ENCODE peak calls at places on chromosomes 16 and 17, in eight cellular contexts. X is stomach, U is HCT116, E is small intestine, T is tibial artery, A is uterus, S is GM23248, K is thoracic aorta. Z is an unnamed sample. For H3K4me1, the result is how much of the 10 kb centered on the place peaks cover.

GRCh38 chr17:73798111-73798748 is 154.0 kb upstream of the SDK2 start:
- DNase-seq in X (peak), U (no peak), T (no peak), A (no peak), S (peak), E (peak), K (peak), Z (no peak)

GRCh38 chr17:28078443-28079229 is 36.2 kb downstream of the NLK start:
- DNase-seq in U (no peak), K (no peak), T (no peak), X (no peak), E (no peak), S (no peak), A (no peak), Z (no peak)

GRCh38 chr17:33366998-33367397 is 73.9 kb upstream of the ASIC2 start:
- DNase-seq in X (no peak), U (no peak), K (no peak), S (no peak), E (peak), A (no peak), T (no peak), Z (no peak)

GRCh38 chr16:24800586-24800985 is 45.2 kb upstream of the SLC5A11 start:
- DNase-seq in E (no peak), K (no peak), X (no peak), U (no peak), A (no peak), T (no peak), S (peak), Z (no peak)

GRCh38 chr16:87465306-87465705 is 27.5 kb downstream of the ZCCHC14 start:
- DNase-seq in S (peak), X (peak), E (peak), K (peak), T (peak), U (no peak), A (peak), Z (peak)

GRCh38 chr17:66353937-66354401 is 51.6 kb downstream of the PRKCA start:
- DNase-seq in K (no peak), U (no peak), S (peak), T (no peak), E (peak), A (no peak), X (no peak), Z (no peak)

GRCh38 chr16:86669937-86670772 is 91.8 kb downstream of the FOXL1 start:
- DNase-seq in K (no peak), S (no peak), E (no peak), T (no peak), X (no peak), A (no peak), U (no peak), Z (peak)

GRCh38 chr16:57051696-57052228 is 40.6 kb upstream of the CPNE2 start:
- DNase-seq in K (no peak), A (no peak), T (no peak), E (no peak), X (no peak), S (no peak), U (no peak), Z (no peak)

GRCh38 chr17:79033741-79034501 is 10.0 kb downstream of the C1QTNF1 start:
- DNase-seq in X (peak), U (no peak), S (no peak), K (no peak), E (peak), T (peak), A (peak), Z (peak)

GRCh38 chr17:10292057-10292931 is 80.5 kb downstream of the MYH13 start:
- DNase-seq in X (no peak), S (peak), E (no peak), K (no peak), U (peak), T (no peak), A (peak), Z (no peak)

GRCh38 chr17:28807925-28808641 is 34.5 kb downstream of the FAM222B start:
- DNase-seq in T (no peak), X (no peak), E (no peak), K (no peak), U (peak), S (peak), A (no peak), Z (no peak)

GRCh38 chr16:69761983-69762842 is at the start of gene WWP2:
- DNase-seq in K (no peak), U (peak), X (peak), A (peak), E (peak), S (peak), T (peak), Z (peak)

GRCh38 chr16:47970291-47970931 is 185.4 kb downstream of the ABCC12 start:
- DNase-seq in A (no peak), U (no peak), X (no peak), S (peak), T (no peak), K (no peak), E (no peak), Z (no peak)

GRCh38 chr17:73293480-73293911 is 18.3 kb downstream of the CDC42EP4 start:
- DNase-seq in A (peak), U (peak), E (no peak), X (peak), T (peak), K (peak), S (peak), Z (peak)

GRCh38 chr16:29710227-29711219 is 31.5 kb downstream of the QPRT start:
- DNase-seq in U (peak), S (peak), K (no peak), X (no peak), T (no peak), E (peak), A (no peak), Z (peak)

GRCh38 chr17:8151641-8152111 is 528 bp downstream of the PER1 start:
- DNase-seq in A (peak), T (peak), E (peak), S (peak), U (no peak), X (peak), K (peak), Z (peak)

GRCh38 chr17:75509528-75510258 is 5.6 kb downstream of the CASKIN2 start:
- DNase-seq in U (no peak), T (no peak), X (no peak), E (no peak), S (no peak), K (no peak), A (no peak), Z (peak)

GRCh38 chr16:54366005-54366634 is 79.5 kb upstream of the IRX3 start:
- DNase-seq in X (no peak), E (no peak), U (no peak), K (no peak), A (no peak), S (no peak), T (no peak), Z (no peak)

GRCh38 chr17:63126607-63127006 is 160.6 kb downstream of the TANC2 start:
- DNase-seq in S (no peak), E (no peak), K (no peak), T (no peak), A (no peak), U (no peak), X (no peak), Z (no peak)

GRCh38 chr17:17665255-17665654 is 16.0 kb upstream of the RAI1 start:
- DNase-seq in E (no peak), K (no peak), T (no peak), X (no peak), U (no peak), S (no peak), A (no peak), Z (no peak)

GRCh38 chr16:626787-627457 is 3.9 kb upstream of the WFIKKN1 start:
- DNase-seq in T (no peak), A (peak), K (no peak), S (peak), U (peak), X (no peak), E (no peak), Z (no peak)

GRCh38 chr17:77439382-77440013 is 298.7 kb downstream of the SEC14L1 start:
- DNase-seq in S (peak), U (no peak), A (no peak), X (no peak), T (no peak), K (no peak), E (no peak), Z (no peak)
- H3K4me1 ChIP-seq in S (under half), U (under half), A (under half), X (half or more), T (half or more), K (half or more), E (under half), Z (half or more)

GRCh38 chr16:4481965-4482364 is 5.8 kb downstream of the HMOX2 start:
- DNase-seq in A (no peak), K (no peak), S (no peak), X (no peak), U (no peak), E (no peak), T (no peak), Z (no peak)

GRCh38 chr16:4487955-4488481 is 11.8 kb downstream of the HMOX2 start:
- DNase-seq in A (no peak), E (no peak), K (no peak), U (no peak), T (no peak), S (peak), X (peak), Z (no peak)

GRCh38 chr16:4488486-4488967 is 12.3 kb downstream of the HMOX2 start:
- DNase-seq in A (no peak), U (no peak), S (peak), T (no peak), E (peak), X (no peak), K (no peak), Z (no peak)

GRCh38 chr16:4489030-4489429 is 12.8 kb downstream of the HMOX2 start:
- DNase-seq in E (no peak), U (no peak), T (no peak), X (no peak), K (no peak), S (peak), A (no peak), Z (no peak)

GRCh38 chr16:4486126-4486893 is 10.1 kb downstream of the HMOX2 start:
- DNase-seq in X (peak), A (no peak), U (no peak), K (no peak), S (no peak), E (no peak), T (no peak), Z (no peak)
- H3K27ac ChIP-seq in X (peak), A (peak), U (no peak), K (no peak), S (no peak), E (no peak), T (no peak), Z (peak)

GRCh38 chr16:84614914-84615813 is 2.7 kb downstream of the COTL1 start:
- DNase-seq in A (no peak), U (no peak), S (no peak), X (no peak), E (peak), K (no peak), T (no peak), Z (no peak)
- H3K4me1 ChIP-seq in A (under half), U (under half), S (under half), X (half or more), E (under half), K (under half), T (under half), Z (under half)

GRCh38 chr16:88535857-88536222 is 34.4 kb upstream of the ZC3H18 start:
- DNase-seq in K (no peak), S (no peak), X (no peak), E (no peak), T (no peak), U (no peak), A (no peak), Z (no peak)
- H3K27ac ChIP-seq in K (no peak), S (no peak), X (no peak), E (no peak), T (no peak), U (peak), A (no peak), Z (no peak)

DNA sequence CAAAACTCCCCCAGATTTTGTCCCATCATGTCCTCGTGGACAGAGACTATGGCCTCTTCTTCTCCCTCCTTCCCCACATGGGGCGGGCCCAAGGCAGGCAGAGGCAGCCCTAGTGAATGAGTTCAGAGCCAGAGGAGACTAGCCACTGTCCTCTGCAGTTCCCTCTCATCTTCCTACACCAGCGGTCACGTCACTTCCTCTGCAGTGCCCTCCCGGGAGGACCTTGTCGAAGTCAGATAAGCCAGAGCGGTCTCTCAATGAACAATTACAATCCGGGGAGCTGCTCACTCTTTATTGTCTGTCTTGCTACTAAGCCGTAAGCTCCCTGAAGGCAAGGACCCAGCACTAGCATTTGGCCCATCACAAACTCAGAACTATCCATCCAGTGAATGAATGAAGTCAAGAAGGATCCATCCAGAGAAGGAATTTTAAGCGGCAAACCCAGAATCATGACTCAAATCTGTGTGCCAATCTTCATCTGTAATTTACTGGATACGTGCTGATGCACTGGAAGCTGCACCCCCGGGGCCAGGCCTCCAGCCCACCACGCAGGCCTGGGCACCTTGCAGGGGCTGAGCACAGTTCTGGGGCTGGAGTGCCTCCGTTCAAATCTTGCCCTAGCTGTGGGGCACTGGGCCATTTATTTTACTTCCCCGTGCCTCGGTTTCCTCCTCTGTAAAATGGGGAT is 18.1 kb downstream of the ZNF423 start:
- DNase-seq in S (no peak), A (no peak), T (no peak), K (no peak), E (no peak), U (no peak), X (no peak), Z (no peak)
- H3K4me1 ChIP-seq in S (under half), A (under half), T (half or more), K (half or more), E (under half), U (under half), X (under half), Z (under half)

DNA sequence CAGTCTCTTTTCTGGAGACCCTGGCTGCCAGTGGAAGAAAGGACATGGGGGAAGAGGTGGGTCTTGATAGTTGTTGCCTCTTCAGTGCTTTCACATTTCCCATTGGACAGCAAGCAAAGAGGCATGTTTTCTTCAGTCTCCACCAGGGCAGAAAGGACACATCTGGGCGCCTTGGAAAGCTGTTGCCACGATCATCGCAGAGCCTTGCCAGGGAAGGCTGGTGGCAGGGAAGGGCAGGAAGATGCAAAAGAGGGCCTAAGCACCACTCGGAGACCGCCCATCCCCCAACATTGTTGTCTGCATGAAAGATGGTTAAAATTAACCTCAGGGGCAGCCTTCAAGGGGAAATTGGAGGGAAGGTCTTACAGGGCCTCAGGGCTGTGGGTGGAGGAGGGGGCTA is 114.1 kb downstream of the SOX9 start:
- DNase-seq in T (no peak), X (no peak), E (no peak), U (no peak), A (no peak), K (no peak), S (no peak), Z (no peak)
- H3K27ac ChIP-seq in T (no peak), X (no peak), E (no peak), U (no peak), A (no peak), K (no peak), S (no peak), Z (no peak)

GRCh38 chr17:50675190-50675589 is 32.5 kb downstream of the ANKRD40 start:
- DNase-seq in S (no peak), A (no peak), U (no peak), E (no peak), K (no peak), X (no peak), T (peak), Z (no peak)
- H3K4me1 ChIP-seq in S (under half), A (under half), U (under half), E (under half), K (under half), X (under half), T (under half), Z (under half)

Z was measured in upper lobe of right lung.